ENCODE peak calls at places on chromosomes 1 and 21, in eight cellular contexts. One of them, this sample, is unnamed.

GRCh38 chr21:26811031-26811430 is 34.2 kb downstream of the ADAMTS1 start:
- DNase-seq in neural progenitor cell: no peak
- DNase-seq in dorsolateral prefrontal cortex: no peak
- DNase-seq in PC-9: no peak
- DNase-seq in epithelial cell of esophagus: no peak
- DNase-seq in GM23338: no peak
- DNase-seq in fibroblast of mammary gland: peak; percentile 56
- DNase-seq in psoas muscle: no peak
- DNase-seq in this sample: no peak

GRCh38 chr1:9615316-9616063 is 26.8 kb downstream of the TMEM201 start:
- DNase-seq in neural progenitor cell: peak; percentile 70
- DNase-seq in dorsolateral prefrontal cortex: peak; percentile 34
- DNase-seq in PC-9: peak; percentile 48
- DNase-seq in epithelial cell of esophagus: peak; percentile 59
- DNase-seq in GM23338: peak; percentile 91
- DNase-seq in fibroblast of mammary gland: peak; percentile 38
- DNase-seq in psoas muscle: no peak
- DNase-seq in this sample: no peak

GRCh38 chr21:34614443-34614692 is 545 bp downstream of the RCAN1 start:
- DNase-seq in neural progenitor cell: no peak
- DNase-seq in dorsolateral prefrontal cortex: no peak
- DNase-seq in PC-9: no peak
- DNase-seq in epithelial cell of esophagus: no peak
- DNase-seq in GM23338: no peak
- DNase-seq in fibroblast of mammary gland: no peak
- DNase-seq in psoas muscle: peak; percentile 21
- DNase-seq in this sample: no peak

GRCh38 chr1:179953974-179954493 is 576 bp upstream of the CEP350 start:
- DNase-seq in neural progenitor cell: peak; percentile 39
- DNase-seq in dorsolateral prefrontal cortex: no peak
- DNase-seq in PC-9: no peak
- DNase-seq in epithelial cell of esophagus: peak; percentile 59
- DNase-seq in GM23338: peak; percentile 35
- DNase-seq in fibroblast of mammary gland: peak; percentile 61
- DNase-seq in psoas muscle: no peak
- DNase-seq in this sample: no peak

GRCh38 chr1:57422271-57423134 is 1.4 kb downstream of the DAB1 start:
- DNase-seq in neural progenitor cell: peak; percentile 80
- DNase-seq in dorsolateral prefrontal cortex: peak; percentile 34
- DNase-seq in PC-9: no peak
- DNase-seq in epithelial cell of esophagus: peak; percentile 21
- DNase-seq in GM23338: peak; percentile 81
- DNase-seq in fibroblast of mammary gland: peak; percentile 16
- DNase-seq in psoas muscle: no peak
- DNase-seq in this sample: no peak

GRCh38 chr1:88079036-88079435 is 605.0 kb upstream of the PKN2 start:
- DNase-seq in neural progenitor cell: peak; percentile 74
- DNase-seq in dorsolateral prefrontal cortex: no peak
- DNase-seq in PC-9: no peak
- DNase-seq in epithelial cell of esophagus: peak; percentile 20
- DNase-seq in GM23338: peak; percentile 85
- DNase-seq in fibroblast of mammary gland: peak; percentile 10
- DNase-seq in psoas muscle: no peak
- DNase-seq in this sample: no peak

GRCh38 chr1:185864889-185865288 is 130.7 kb downstream of the HMCN1 start:
- DNase-seq in neural progenitor cell: no peak
- DNase-seq in dorsolateral prefrontal cortex: no peak
- DNase-seq in PC-9: no peak
- DNase-seq in epithelial cell of esophagus: peak; percentile 90
- DNase-seq in GM23338: no peak
- DNase-seq in fibroblast of mammary gland: peak; percentile 99
- DNase-seq in psoas muscle: no peak
- DNase-seq in this sample: peak; percentile 82

GRCh38 chr1:107153033-107153432 is 12.2 kb downstream of the NTNG1 start:
- DNase-seq in neural progenitor cell: no peak
- DNase-seq in dorsolateral prefrontal cortex: no peak
- DNase-seq in PC-9: no peak
- DNase-seq in epithelial cell of esophagus: peak; percentile 83
- DNase-seq in GM23338: peak; percentile 15
- DNase-seq in fibroblast of mammary gland: no peak
- DNase-seq in psoas muscle: no peak
- DNase-seq in this sample: no peak

GRCh38 chr21:35559881-35560280 is 500.4 kb downstream of the SETD4 start:
- DNase-seq in neural progenitor cell: no peak
- DNase-seq in dorsolateral prefrontal cortex: no peak
- DNase-seq in PC-9: no peak
- DNase-seq in epithelial cell of esophagus: no peak
- DNase-seq in GM23338: no peak
- DNase-seq in fibroblast of mammary gland: peak; percentile 73
- DNase-seq in psoas muscle: no peak
- DNase-seq in this sample: no peak

GRCh38 chr1:241551759-241552638 is 19.8 kb downstream of the KMO start:
- DNase-seq in neural progenitor cell: no peak
- DNase-seq in dorsolateral prefrontal cortex: no peak
- DNase-seq in PC-9: no peak
- DNase-seq in epithelial cell of esophagus: no peak
- DNase-seq in GM23338: no peak
- DNase-seq in fibroblast of mammary gland: no peak
- DNase-seq in psoas muscle: peak; percentile 20
- DNase-seq in this sample: no peak

GRCh38 chr1:245440933-245441332 is 286.1 kb downstream of the KIF26B start:
- DNase-seq in neural progenitor cell: no peak
- DNase-seq in dorsolateral prefrontal cortex: no peak
- DNase-seq in PC-9: no peak
- DNase-seq in epithelial cell of esophagus: no peak
- DNase-seq in GM23338: no peak
- DNase-seq in fibroblast of mammary gland: no peak
- DNase-seq in psoas muscle: no peak
- DNase-seq in this sample: no peak

GRCh38 chr1:26110731-26111529 is 694 bp upstream of the PDIK1L start:
- DNase-seq in neural progenitor cell: peak; percentile 94
- DNase-seq in dorsolateral prefrontal cortex: peak; percentile 80
- DNase-seq in PC-9: peak; percentile 82
- DNase-seq in epithelial cell of esophagus: peak; percentile 80
- DNase-seq in GM23338: peak; percentile 87
- DNase-seq in fibroblast of mammary gland: peak; percentile 51
- DNase-seq in psoas muscle: peak; percentile 80
- DNase-seq in this sample: no peak

GRCh38 chr1:238177351-238177750 is 286.6 kb upstream of the ZP4 start:
- DNase-seq in neural progenitor cell: peak; percentile 7
- DNase-seq in dorsolateral prefrontal cortex: no peak
- DNase-seq in PC-9: no peak
- DNase-seq in epithelial cell of esophagus: peak; percentile 69
- DNase-seq in GM23338: no peak
- DNase-seq in fibroblast of mammary gland: no peak
- DNase-seq in psoas muscle: no peak
- DNase-seq in this sample: no peak

GRCh38 chr21:43994085-43994484 is 18.0 kb upstream of the TRAPPC10 start:
- DNase-seq in neural progenitor cell: no peak
- DNase-seq in dorsolateral prefrontal cortex: no peak
- DNase-seq in PC-9: no peak
- DNase-seq in epithelial cell of esophagus: no peak
- DNase-seq in GM23338: no peak
- DNase-seq in fibroblast of mammary gland: no peak
- DNase-seq in psoas muscle: no peak
- DNase-seq in this sample: no peak

GRCh38 chr1:30191154-30191702 is 532.2 kb downstream of the MATN1 start:
- DNase-seq in neural progenitor cell: no peak
- DNase-seq in dorsolateral prefrontal cortex: no peak
- DNase-seq in PC-9: no peak
- DNase-seq in epithelial cell of esophagus: peak; percentile 1
- DNase-seq in GM23338: peak; percentile 19
- DNase-seq in fibroblast of mammary gland: peak; percentile 92
- DNase-seq in psoas muscle: peak; percentile 23
- DNase-seq in this sample: no peak

GRCh38 chr21:21159253-21159899 is 161.2 kb downstream of the NCAM2 start:
- DNase-seq in neural progenitor cell: no peak
- DNase-seq in dorsolateral prefrontal cortex: no peak
- DNase-seq in PC-9: no peak
- DNase-seq in epithelial cell of esophagus: peak; percentile 0
- DNase-seq in GM23338: no peak
- DNase-seq in fibroblast of mammary gland: peak; percentile 23
- DNase-seq in psoas muscle: no peak
- DNase-seq in this sample: no peak

GRCh38 chr1:204885288-204885711 is 14.6 kb downstream of the NFASC start:
- DNase-seq in neural progenitor cell: no peak
- DNase-seq in dorsolateral prefrontal cortex: peak; percentile 73
- DNase-seq in PC-9: no peak
- DNase-seq in epithelial cell of esophagus: peak; percentile 8
- DNase-seq in GM23338: no peak
- DNase-seq in fibroblast of mammary gland: peak; percentile 31
- DNase-seq in psoas muscle: no peak
- DNase-seq in this sample: no peak

GRCh38 chr1:183804916-183805734 is at the start of gene RGL1:
- DNase-seq in neural progenitor cell: peak; percentile 77
- DNase-seq in dorsolateral prefrontal cortex: peak; percentile 71
- DNase-seq in PC-9: peak; percentile 68
- DNase-seq in epithelial cell of esophagus: peak; percentile 96
- DNase-seq in GM23338: peak; percentile 69
- DNase-seq in fibroblast of mammary gland: peak; percentile 81
- DNase-seq in psoas muscle: peak; percentile 81
- DNase-seq in this sample: peak; percentile 35

GRCh38 chr1:199449221-199449620 is 578.3 kb upstream of the NR5A2 start:
- DNase-seq in neural progenitor cell: no peak
- DNase-seq in dorsolateral prefrontal cortex: no peak
- DNase-seq in PC-9: no peak
- DNase-seq in epithelial cell of esophagus: no peak
- DNase-seq in GM23338: no peak
- DNase-seq in fibroblast of mammary gland: no peak
- DNase-seq in psoas muscle: no peak
- DNase-seq in this sample: no peak

GRCh38 chr1:206714331-206715058 is 29.8 kb downstream of the MAPKAPK2 start:
- DNase-seq in neural progenitor cell: no peak
- DNase-seq in dorsolateral prefrontal cortex: no peak
- DNase-seq in PC-9: peak; percentile 24
- DNase-seq in epithelial cell of esophagus: peak; percentile 55
- DNase-seq in GM23338: no peak
- DNase-seq in fibroblast of mammary gland: peak; percentile 87
- DNase-seq in psoas muscle: no peak
- DNase-seq in this sample: no peak

GRCh38 chr1:84715620-84716019 is 25.4 kb upstream of the SSX2IP start:
- DNase-seq in neural progenitor cell: peak; percentile 77
- DNase-seq in dorsolateral prefrontal cortex: no peak
- DNase-seq in PC-9: no peak
- DNase-seq in epithelial cell of esophagus: no peak
- DNase-seq in GM23338: no peak
- DNase-seq in fibroblast of mammary gland: no peak
- DNase-seq in psoas muscle: no peak
- DNase-seq in this sample: no peak

GRCh38 chr1:241611063-241611462 is 29.1 kb downstream of the CHML start:
- DNase-seq in neural progenitor cell: peak; percentile 44
- DNase-seq in dorsolateral prefrontal cortex: no peak
- DNase-seq in PC-9: peak; percentile 10
- DNase-seq in epithelial cell of esophagus: peak; percentile 85
- DNase-seq in GM23338: peak; percentile 73
- DNase-seq in fibroblast of mammary gland: peak; percentile 79
- DNase-seq in psoas muscle: no peak
- DNase-seq in this sample: no peak

GRCh38 chr1:109089242-109090015 is 1.1 kb upstream of the TMEM167B start:
- DNase-seq in neural progenitor cell: peak; percentile 86
- DNase-seq in dorsolateral prefrontal cortex: peak; percentile 90
- DNase-seq in PC-9: peak; percentile 81
- DNase-seq in epithelial cell of esophagus: peak; percentile 74
- DNase-seq in GM23338: peak; percentile 93
- DNase-seq in fibroblast of mammary gland: peak; percentile 57
- DNase-seq in psoas muscle: peak; percentile 51
- DNase-seq in this sample: no peak
- H3K4me3 ChIP-seq in neural progenitor cell: no peak overlapping the region
- H3K4me3 ChIP-seq in dorsolateral prefrontal cortex: peak overlapping the region; percentile 96
- H3K4me3 ChIP-seq in PC-9: peak overlapping the region; percentile 74
- H3K4me3 ChIP-seq in epithelial cell of esophagus: peak overlapping the region; percentile 89
- H3K4me3 ChIP-seq in GM23338: peak overlapping the region; percentile 95
- H3K4me3 ChIP-seq in fibroblast of mammary gland: peak overlapping the region; percentile 90
- H3K4me3 ChIP-seq in psoas muscle: peak overlapping the region; percentile 92
- H3K4me3 ChIP-seq in this sample: peak overlapping the region; percentile 97

DNA sequence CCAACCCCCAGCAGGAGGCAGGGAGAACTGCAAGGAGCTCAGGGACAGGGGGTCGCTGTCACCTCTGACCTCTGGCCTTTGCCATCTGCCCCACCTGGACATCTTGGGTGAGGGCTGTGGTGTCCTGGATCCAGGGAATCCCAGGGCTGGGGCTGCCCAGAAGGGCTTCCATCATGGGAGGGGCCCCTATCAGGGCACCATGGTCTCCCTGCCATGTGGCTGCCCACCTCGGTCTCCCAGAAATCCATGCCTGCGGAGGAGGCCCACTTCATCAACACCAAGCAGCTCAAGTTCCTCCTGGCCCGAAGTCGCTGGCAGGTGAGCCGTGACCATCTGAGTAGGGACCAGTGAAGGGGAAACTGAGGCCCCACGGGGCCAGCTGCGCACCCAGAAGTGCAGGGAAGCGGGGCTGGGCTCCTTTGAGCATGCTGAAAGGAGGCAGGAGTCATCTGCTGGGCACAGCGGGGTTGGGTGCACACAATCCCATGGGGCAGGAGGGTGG is 36.1 kb downstream of the TRIM11 start:
- DNase-seq in neural progenitor cell: no peak
- DNase-seq in dorsolateral prefrontal cortex: no peak
- DNase-seq in PC-9: no peak
- DNase-seq in epithelial cell of esophagus: no peak
- DNase-seq in GM23338: no peak
- DNase-seq in fibroblast of mammary gland: no peak
- DNase-seq in psoas muscle: peak; percentile 19
- DNase-seq in this sample: no peak
- TF ChIP-seq CTCF in neural progenitor cell: no peak
- TF ChIP-seq CTCF in dorsolateral prefrontal cortex: no peak
- TF ChIP-seq CTCF in PC-9: no peak
- TF ChIP-seq CTCF in epithelial cell of esophagus: no peak
- TF ChIP-seq CTCF in GM23338: no peak
- TF ChIP-seq CTCF in fibroblast of mammary gland: no peak
- TF ChIP-seq CTCF in psoas muscle: no peak
- TF ChIP-seq CTCF in this sample: no peak

GRCh38 chr1:163174524-163175437 is 27.9 kb downstream of the RGS5 start:
- DNase-seq in neural progenitor cell: peak; percentile 82
- DNase-seq in dorsolateral prefrontal cortex: peak; percentile 83
- DNase-seq in PC-9: peak; percentile 32
- DNase-seq in epithelial cell of esophagus: peak; percentile 61
- DNase-seq in GM23338: peak; percentile 88
- DNase-seq in fibroblast of mammary gland: peak; percentile 75
- DNase-seq in psoas muscle: peak; percentile 58
- DNase-seq in this sample: peak; percentile 21
- H3K4me3 ChIP-seq in neural progenitor cell: no peak overlapping the region
- H3K4me3 ChIP-seq in dorsolateral prefrontal cortex: peak overlapping the region; percentile 0
- H3K4me3 ChIP-seq in PC-9: peak overlapping the region; percentile 34
- H3K4me3 ChIP-seq in epithelial cell of esophagus: no peak overlapping the region
- H3K4me3 ChIP-seq in GM23338: no peak overlapping the region
- H3K4me3 ChIP-seq in fibroblast of mammary gland: peak overlapping the region; percentile 17
- H3K4me3 ChIP-seq in psoas muscle: peak overlapping the region; percentile 16
- H3K4me3 ChIP-seq in this sample: no peak overlapping the region

DNA sequence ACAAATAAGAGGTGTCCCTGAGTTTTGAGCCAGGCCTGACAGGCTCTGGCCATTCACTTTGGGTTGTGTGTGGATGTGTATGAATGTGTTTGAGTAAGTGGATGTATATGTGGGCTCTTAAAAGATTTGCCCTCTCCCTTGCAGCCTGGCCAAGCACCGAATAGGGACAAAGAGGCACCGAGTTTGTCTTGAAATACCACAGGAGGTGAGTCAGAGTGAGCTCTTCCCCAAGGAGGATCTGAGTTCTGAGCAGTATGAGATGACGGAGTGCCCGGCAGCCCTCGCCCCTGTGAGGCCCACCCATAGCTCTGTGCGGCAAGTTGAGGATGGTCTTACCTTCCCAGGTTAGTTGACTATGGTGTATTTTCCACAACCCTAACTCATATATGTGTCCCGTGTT is 19.0 kb downstream of the KDM4A start:
- DNase-seq in neural progenitor cell: no peak
- DNase-seq in dorsolateral prefrontal cortex: no peak
- DNase-seq in PC-9: peak; percentile 8
- DNase-seq in epithelial cell of esophagus: peak; percentile 71
- DNase-seq in GM23338: no peak
- DNase-seq in fibroblast of mammary gland: peak; percentile 49
- DNase-seq in psoas muscle: no peak
- DNase-seq in this sample: no peak
- TF ChIP-seq CTCF in neural progenitor cell: no peak
- TF ChIP-seq CTCF in dorsolateral prefrontal cortex: no peak
- TF ChIP-seq CTCF in PC-9: no peak
- TF ChIP-seq CTCF in epithelial cell of esophagus: no peak
- TF ChIP-seq CTCF in GM23338: no peak
- TF ChIP-seq CTCF in fibroblast of mammary gland: no peak
- TF ChIP-seq CTCF in psoas muscle: no peak
- TF ChIP-seq CTCF in this sample: no peak

This sample was measured in kidney epithelial cell.